ENCODE peak calls at places on chromosomes 1 and 21, in six cellular contexts. W, N, B, E, S and C are unnamed samples.

GRCh38 chr21:26806734-26807372 is 38.4 kb downstream of the ADAMTS1 start:
- DNase-seq in B (no peak), E (no peak), S (no peak), W (no peak), N (no peak), C (no peak)

GRCh38 chr1:230185076-230186001 is 118.3 kb downstream of the GALNT2 start:
- DNase-seq in S (no peak), B (no peak), W (no peak), E (no peak), N (no peak), C (no peak)

GRCh38 chr1:223741861-223742260 is 29.5 kb downstream of the CAPN2 start:
- DNase-seq in S (no peak), W (no peak), N (no peak), B (no peak), E (no peak), C (no peak)

GRCh38 chr1:219460561-219461511 is 152.1 kb downstream of the ZC3H11B start:
- DNase-seq in E (no peak), B (no peak), S (no peak), N (no peak), W (no peak), C (no peak)

GRCh38 chr1:41850029-41850428 is 68.7 kb downstream of the HIVEP3 start:
- DNase-seq in W (no peak), E (no peak), S (peak), B (no peak), N (no peak), C (no peak)

GRCh38 chr1:237470712-237471310 is 419.9 kb downstream of the ZP4 start:
- DNase-seq in W (no peak), S (no peak), E (no peak), B (no peak), N (peak), C (no peak)

GRCh38 chr1:19439464-19440171 is 45.7 kb downstream of the CAPZB start:
- DNase-seq in N (no peak), E (no peak), W (peak), B (no peak), S (peak), C (no peak)

GRCh38 chr1:178075323-178075722 is 18.6 kb upstream of the RASAL2 start:
- DNase-seq in E (no peak), S (no peak), B (no peak), N (no peak), W (no peak), C (no peak)

GRCh38 chr1:228092342-228093049 is 10.0 kb downstream of the ARF1 start:
- DNase-seq in W (no peak), E (no peak), N (no peak), S (no peak), B (no peak), C (peak)

GRCh38 chr1:161763522-161764098 is 2.5 kb upstream of the ATF6 start:
- DNase-seq in S (peak), B (no peak), E (no peak), W (peak), N (no peak), C (no peak)

GRCh38 chr1:53470155-53470554 is 11.0 kb downstream of the DMRTB1 start:
- DNase-seq in W (no peak), E (peak), S (no peak), N (peak), B (peak), C (no peak)

GRCh38 chr1:208977861-208978260 is 605.7 kb upstream of the CAMK1G start:
- DNase-seq in E (no peak), B (no peak), W (no peak), N (no peak), S (no peak), C (no peak)

GRCh38 chr1:44233593-44233992 is 20.3 kb downstream of the DMAP1 start:
- DNase-seq in E (no peak), W (no peak), S (no peak), N (no peak), B (no peak), C (no peak)

GRCh38 chr1:95927061-95927460 is 693.1 kb downstream of the RWDD3 start:
- DNase-seq in N (no peak), B (no peak), S (no peak), W (no peak), E (no peak), C (no peak)

GRCh38 chr1:89530690-89531089 is 6.1 kb downstream of the LRRC8B start:
- DNase-seq in B (no peak), N (peak), S (no peak), E (no peak), W (no peak), C (no peak)

GRCh38 chr1:25875154-25875855 is at the start of gene PAQR7:
- DNase-seq in S (peak), E (peak), N (peak), W (peak), B (peak), C (no peak)

GRCh38 chr1:214859647-214860046 is 222.9 kb upstream of the KCNK2 start:
- DNase-seq in W (no peak), S (no peak), E (no peak), B (no peak), N (no peak), C (no peak)

GRCh38 chr1:24293392-24294227 is 25.5 kb upstream of the GRHL3 start:
- DNase-seq in W (no peak), S (no peak), N (no peak), E (no peak), B (no peak), C (no peak)

GRCh38 chr1:111481387-111482221 is 7.8 kb downstream of the C1orf162 start:
- DNase-seq in E (peak), B (peak), N (peak), S (peak), W (peak), C (no peak)
- TF ChIP-seq CTCF in E (peak), B (no peak), N (peak), S (no peak), W (peak), C (peak)

DNA sequence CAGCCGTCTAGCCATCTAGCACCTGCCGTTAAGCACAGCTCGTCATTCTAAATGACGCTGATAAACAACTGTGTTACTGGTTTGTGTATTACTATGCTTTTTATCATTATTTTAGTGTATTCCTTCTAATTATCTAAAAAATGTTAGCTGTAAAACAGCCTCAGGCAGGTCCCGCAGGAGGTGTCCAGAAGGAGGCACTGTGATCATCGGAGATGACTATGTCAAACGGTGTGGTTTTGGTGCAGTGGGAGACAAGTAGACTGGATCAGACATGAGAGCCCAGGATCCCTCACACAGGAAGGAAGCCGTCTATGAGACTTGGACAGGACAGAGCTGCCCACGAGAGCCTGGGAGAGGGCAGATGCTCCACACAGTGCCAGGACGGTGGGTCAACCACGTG is 55.3 kb upstream of the COL6A1 start:
- DNase-seq in E (no peak), N (no peak), W (no peak), B (no peak), S (no peak), C (no peak)
- TF ChIP-seq CTCF in E (peak), N (peak), W (no peak), B (no peak), S (no peak), C (no peak)

DNA sequence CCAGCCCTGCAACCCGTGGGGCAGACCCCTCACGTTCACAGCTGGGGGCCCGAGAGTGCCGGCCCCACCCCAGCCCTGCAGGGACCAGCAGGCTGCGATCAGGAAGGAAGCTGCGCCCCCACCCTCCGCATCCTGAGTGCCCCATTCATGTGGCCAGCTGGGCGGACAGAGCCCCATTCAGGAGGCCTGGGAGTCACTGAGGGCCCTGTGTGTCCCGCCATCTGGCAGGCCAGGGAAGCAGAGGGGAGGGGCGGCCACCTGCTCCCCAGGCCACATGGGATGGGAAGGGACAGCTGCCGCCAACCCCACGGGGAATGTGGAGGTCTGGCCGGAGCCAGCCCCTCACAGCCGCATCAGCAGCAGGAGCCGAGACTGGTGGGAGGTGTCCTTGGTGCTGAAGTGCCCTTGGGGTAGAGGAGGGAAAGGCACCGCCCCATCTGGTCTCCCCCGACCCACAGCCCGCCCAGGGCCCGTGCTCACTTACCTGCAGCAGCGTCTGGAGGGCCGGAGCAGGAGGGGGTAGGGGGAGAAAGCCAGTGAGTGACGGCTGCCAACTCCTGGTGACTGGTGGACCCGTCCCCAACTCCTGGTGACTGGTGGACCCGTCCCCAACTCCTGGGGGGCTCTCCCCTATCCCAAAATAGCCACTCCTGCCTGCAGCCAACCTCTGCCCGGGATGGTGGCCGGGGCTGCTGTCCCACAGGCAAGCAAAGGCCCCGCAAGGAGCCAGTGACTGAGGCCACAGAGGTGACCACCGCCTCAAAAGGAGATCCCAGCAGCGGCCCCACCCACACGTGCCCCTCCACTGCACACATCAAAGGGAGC is 8.7 kb downstream of the ACAP3 start:
- DNase-seq in N (peak), E (no peak), W (no peak), S (no peak), B (peak), C (no peak)
- TF ChIP-seq CTCF in N (no peak), E (no peak), W (no peak), S (no peak), B (no peak), C (no peak)

DNA sequence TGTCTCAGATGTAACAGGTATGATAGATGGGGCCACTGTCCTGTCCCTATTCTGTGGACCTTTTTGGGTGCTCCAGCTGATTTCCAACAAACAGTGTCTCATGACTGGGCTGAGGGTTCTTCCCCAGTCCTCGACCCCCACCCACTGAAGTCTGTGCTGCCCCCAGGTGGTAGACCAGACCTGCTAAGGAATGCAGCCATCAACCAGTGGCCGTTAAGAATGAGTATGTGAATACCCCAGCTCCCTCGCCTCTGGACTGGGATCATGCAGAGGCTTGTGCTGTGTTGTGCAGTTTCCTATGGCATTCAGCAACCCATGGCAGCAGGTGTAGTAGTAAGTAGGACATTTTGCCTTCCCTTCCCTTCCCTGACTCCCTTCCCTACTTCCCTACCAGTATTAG is 183.1 kb upstream of the KAZN start:
- DNase-seq in B (peak), W (no peak), E (no peak), S (no peak), N (peak), C (no peak)
- TF ChIP-seq CTCF in B (no peak), W (no peak), E (no peak), S (no peak), N (peak), C (peak)

GRCh38 chr1:232602622-232603021 is 27.3 kb downstream of the SIPA1L2 start:
- DNase-seq in E (no peak), B (no peak), N (no peak), S (no peak), W (no peak), C (no peak)
- TF ChIP-seq CTCF in E (no peak), B (peak), N (peak), S (no peak), W (no peak), C (peak)

DNA sequence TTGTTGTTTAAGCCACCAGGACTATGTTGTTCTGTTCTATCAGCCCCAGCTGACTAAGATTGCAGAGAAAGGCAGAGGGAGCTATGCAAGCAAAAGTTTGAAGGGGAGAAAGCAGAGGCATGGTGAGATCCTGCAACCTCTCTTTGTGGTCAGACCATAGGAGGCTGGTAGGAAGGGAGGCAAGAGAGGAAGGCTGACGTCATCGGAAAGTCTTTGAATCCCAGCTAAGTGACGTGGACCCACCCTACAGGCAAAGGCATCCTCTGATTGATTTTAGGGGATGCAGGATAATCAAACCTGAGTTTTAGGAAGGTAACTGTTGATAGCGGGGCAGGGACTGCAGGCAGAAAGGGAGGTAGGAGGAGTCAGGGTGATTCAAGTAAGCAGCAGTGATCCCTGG is 23.3 kb upstream of the TNNI1 start:
- DNase-seq in S (no peak), B (no peak), E (no peak), N (peak), W (no peak), C (no peak)
- TF ChIP-seq CTCF in S (no peak), B (no peak), E (no peak), N (no peak), W (no peak), C (no peak)

GRCh38 chr1:23081376-23081775 is 62.1 kb downstream of the KDM1A start:
- DNase-seq in S (no peak), E (no peak), N (peak), B (no peak), W (no peak), C (no peak)
- TF ChIP-seq CTCF in S (no peak), E (no peak), N (peak), B (peak), W (no peak), C (no peak)